ENCODE peak calls at places on chromosome 1, in nine cellular contexts. I is stimulated activated CD4-positive, alpha-beta T cell treated with anti-CD3 and anti-CD28 coated beads, Interleukin-12 subunit alpha, Interleukin-12 subunit beta, amount 100 ng/mL, for 24 hours; K is GF-D8; R is stimulated activated effector memory CD8-positive, alpha-beta T cell treated with anti-CD3 and anti-CD28 coated beads, Interleukin-12 subunit alpha, Interleukin-12 subunit beta, amount 100 ng/mL, for 72 hours; A is colonic mucosa; V is Ammon's horn; L is HuH-7; C is germinal center; G is SW480. B is an unnamed sample.

GRCh38 chr1:65189716-65190115 is 41.7 kb downstream of the AK4 start:
- DNase-seq in L (no peak), G (no peak), R (no peak), K (no peak), I (no peak), A (no peak), V (no peak), C (no peak), B (no peak)

GRCh38 chr1:197013234-197013633 is 35.9 kb downstream of the CFHR5 start:
- DNase-seq in L (no peak), C (no peak), R (no peak), G (no peak), I (no peak), A (no peak), K (no peak), V (no peak), B (no peak)

GRCh38 chr1:113809651-113810602 is 2.3 kb downstream of the RSBN1 start:
- DNase-seq in R (no peak), I (no peak), L (peak; percentile 58), C (no peak), V (no peak), G (no peak), A (peak; percentile 68), K (no peak), B (no peak)

GRCh38 chr1:226201029-226201593 is 14.6 kb upstream of the ACBD3 start:
- DNase-seq in V (no peak), A (no peak), K (no peak), C (peak; percentile 68), I (no peak), R (no peak), G (no peak), L (peak; percentile 62), B (peak; percentile 49)

GRCh38 chr1:224733021-224733911 is 117.1 kb downstream of the CNIH3 start:
- DNase-seq in K (no peak), G (peak; percentile 70), V (peak; percentile 33), R (no peak), I (no peak), L (no peak), A (no peak), C (no peak), B (peak; percentile 47)

GRCh38 chr1:209670441-209671082 is 4.7 kb upstream of the G0S2 start:
- DNase-seq in V (no peak), A (no peak), I (no peak), K (no peak), C (no peak), G (no peak), L (no peak), R (no peak), B (no peak)

GRCh38 chr1:172751668-172752067 is 92.8 kb downstream of the FASLG start:
- DNase-seq in V (no peak), A (no peak), C (no peak), L (no peak), G (no peak), R (no peak), K (no peak), I (no peak), B (no peak)

GRCh38 chr1:156196445-156196844 is 2.5 kb downstream of the SLC25A44 start:
- DNase-seq in L (no peak), C (no peak), V (no peak), I (no peak), K (no peak), R (no peak), A (no peak), G (no peak), B (no peak)

GRCh38 chr1:43531906-43532584 is 1.4 kb downstream of the PTPRF start:
- DNase-seq in R (no peak), C (no peak), K (no peak), A (peak; percentile 49), L (no peak), V (no peak), G (no peak), I (no peak), B (no peak)

GRCh38 chr1:58528518-58528917 is 18.0 kb downstream of the OMA1 start:
- DNase-seq in I (no peak), K (no peak), R (no peak), C (no peak), L (no peak), A (no peak), V (peak; percentile 12), G (no peak), B (peak; percentile 90)

GRCh38 chr1:3073520-3074296 is 4.7 kb downstream of the PRDM16 start:
- DNase-seq in G (no peak), C (no peak), R (no peak), K (no peak), V (no peak), A (no peak), I (no peak), L (no peak), B (no peak)

GRCh38 chr1:234996245-234996757 is 132.3 kb downstream of the TOMM20 start:
- DNase-seq in V (no peak), I (no peak), C (no peak), K (no peak), A (no peak), G (no peak), L (no peak), R (no peak), B (no peak)

GRCh38 chr1:155463865-155464264 is 98.7 kb downstream of the ASH1L start:
- DNase-seq in I (no peak), V (no peak), K (no peak), G (no peak), R (no peak), C (no peak), L (no peak), A (no peak), B (peak; percentile 86)

GRCh38 chr1:22133928-22134324 is 9.0 kb downstream of the WNT4 start:
- DNase-seq in K (no peak), G (no peak), I (no peak), R (no peak), V (no peak), C (no peak), L (no peak), A (no peak), B (no peak)

GRCh38 chr1:7135463-7135862 is 350.2 kb downstream of the CAMTA1 start:
- DNase-seq in C (no peak), R (no peak), L (no peak), K (no peak), I (no peak), V (no peak), G (no peak), A (no peak), B (no peak)

GRCh38 chr1:153922076-153922837 is 515 bp downstream of the GATAD2B start:
- DNase-seq in R (peak; percentile 88), K (peak; percentile 37), L (peak; percentile 71), I (peak; percentile 60), A (peak; percentile 65), C (no peak), G (peak; percentile 76), V (peak; percentile 32), B (no peak)

GRCh38 chr1:81498370-81499184 is 302.2 kb upstream of the ADGRL2 start:
- DNase-seq in I (no peak), K (no peak), A (no peak), C (no peak), L (no peak), R (no peak), V (no peak), G (no peak), B (no peak)

GRCh38 chr1:17079140-17079868 is 25.5 kb upstream of the SDHB start:
- DNase-seq in A (no peak), I (no peak), G (no peak), K (no peak), C (no peak), R (no peak), L (no peak), V (no peak), B (no peak)

B was measured in cardiac fibroblast.